ENCODE peak calls at places on chromosomes 3 and 15, in six cellular contexts. P is MM.1S, K is NT2/D1, R is endodermal cell, U is heart right ventricle, F is cardiac muscle cell. B is an unnamed sample. For H3K36me3, the result is how much of the 10 kb centered on the place peaks cover.

GRCh38 chr3:15794303-15794771 is 3.4 kb downstream of the ANKRD28 start:
- DNase-seq in P (peak), K (no peak), F (no peak), R (no peak), U (no peak), B (no peak)

GRCh38 chr3:67558429-67558828 is 96.0 kb downstream of the SUCLG2 start:
- DNase-seq in P (no peak), K (no peak), R (no peak), U (no peak), F (no peak), B (no peak)

GRCh38 chr3:165712382-165712781 is 124.8 kb downstream of the BCHE start:
- DNase-seq in P (no peak), F (no peak), U (no peak), K (no peak), R (no peak), B (no peak)

GRCh38 chr15:68343579-68344225 is 66.2 kb downstream of the FEM1B start:
- DNase-seq in F (no peak), P (no peak), U (no peak), R (no peak), K (no peak), B (no peak)

GRCh38 chr15:40904552-40905201 is 10.4 kb downstream of the VPS18 start:
- DNase-seq in U (no peak), F (no peak), P (no peak), R (no peak), K (no peak), B (no peak)

GRCh38 chr15:67024322-67024997 is 40.9 kb upstream of the SMAD3 start:
- DNase-seq in U (peak), F (no peak), P (peak), K (no peak), R (no peak), B (peak)

GRCh38 chr3:46729038-46729437 is 11.4 kb upstream of the PRSS50 start:
- DNase-seq in F (no peak), P (no peak), K (no peak), U (no peak), R (peak), B (no peak)

GRCh38 chr3:197511130-197511529 is 44.6 kb downstream of the BDH1 start:
- DNase-seq in R (no peak), P (no peak), U (no peak), F (no peak), K (no peak), B (no peak)

GRCh38 chr15:68769702-68770101 is 51.0 kb downstream of the ANP32A start:
- DNase-seq in F (no peak), R (no peak), K (no peak), P (no peak), U (no peak), B (no peak)

GRCh38 chr3:65412591-65412990 is 626.1 kb downstream of the MAGI1 start:
- DNase-seq in R (peak), U (peak), F (peak), P (peak), K (no peak), B (peak)

GRCh38 chr3:52238193-52238760 is 681 bp downstream of the TWF2 start:
- DNase-seq in U (no peak), K (no peak), P (no peak), F (no peak), R (no peak), B (no peak)

GRCh38 chr15:87753539-87753938 is 503.0 kb downstream of the NTRK3 start:
- DNase-seq in P (no peak), F (no peak), U (no peak), R (peak), K (no peak), B (no peak)

GRCh38 chr15:59420986-59421618 is 16.9 kb upstream of the FAM81A start:
- DNase-seq in P (no peak), F (peak), K (peak), R (peak), U (no peak), B (no peak)

GRCh38 chr3:65953881-65954733 is 84.6 kb downstream of the MAGI1 start:
- DNase-seq in F (no peak), U (peak), P (no peak), R (peak), K (no peak), B (peak)

GRCh38 chr15:31516874-31517273 is 190.2 kb downstream of the KLF13 start:
- DNase-seq in K (no peak), R (no peak), P (no peak), F (no peak), U (no peak), B (no peak)

GRCh38 chr3:105938101-105938500 is 69.3 kb upstream of the CBLB start:
- DNase-seq in K (no peak), U (peak), R (no peak), P (no peak), F (no peak), B (no peak)

GRCh38 chr3:15427981-15428380 is 583 bp downstream of the EAF1 start:
- DNase-seq in K (no peak), U (no peak), F (no peak), R (no peak), P (no peak), B (no peak)

GRCh38 chr15:38878946-38879345 is 314.3 kb upstream of the RASGRP1 start:
- DNase-seq in K (no peak), P (no peak), R (no peak), U (no peak), F (no peak), B (peak)

GRCh38 chr3:25587526-25587925 is 77.2 kb downstream of the TOP2B start:
- DNase-seq in F (no peak), U (no peak), K (no peak), P (no peak), R (peak), B (no peak)

GRCh38 chr3:38224357-38224756 is 41.3 kb upstream of the SLC22A13 start:
- DNase-seq in U (no peak), K (no peak), R (no peak), P (no peak), F (no peak), B (no peak)

GRCh38 chr3:38221005-38221404 is 44.6 kb upstream of the SLC22A13 start:
- DNase-seq in F (no peak), R (no peak), P (no peak), U (no peak), K (no peak), B (no peak)

GRCh38 chr3:38219609-38220197 is 45.9 kb upstream of the SLC22A13 start:
- DNase-seq in R (no peak), F (no peak), P (no peak), K (no peak), U (no peak), B (no peak)

GRCh38 chr3:38226273-38226672 is 39.3 kb upstream of the SLC22A13 start:
- DNase-seq in F (no peak), U (no peak), R (no peak), K (no peak), P (no peak), B (no peak)

GRCh38 chr3:38222032-38222634 is 43.5 kb upstream of the SLC22A13 start:
- DNase-seq in R (no peak), F (no peak), U (no peak), P (no peak), K (no peak), B (no peak)
- H3K36me3 ChIP-seq in R (half or more), F (under half), U (under half), P (under half), K (under half), B (under half)

DNA sequence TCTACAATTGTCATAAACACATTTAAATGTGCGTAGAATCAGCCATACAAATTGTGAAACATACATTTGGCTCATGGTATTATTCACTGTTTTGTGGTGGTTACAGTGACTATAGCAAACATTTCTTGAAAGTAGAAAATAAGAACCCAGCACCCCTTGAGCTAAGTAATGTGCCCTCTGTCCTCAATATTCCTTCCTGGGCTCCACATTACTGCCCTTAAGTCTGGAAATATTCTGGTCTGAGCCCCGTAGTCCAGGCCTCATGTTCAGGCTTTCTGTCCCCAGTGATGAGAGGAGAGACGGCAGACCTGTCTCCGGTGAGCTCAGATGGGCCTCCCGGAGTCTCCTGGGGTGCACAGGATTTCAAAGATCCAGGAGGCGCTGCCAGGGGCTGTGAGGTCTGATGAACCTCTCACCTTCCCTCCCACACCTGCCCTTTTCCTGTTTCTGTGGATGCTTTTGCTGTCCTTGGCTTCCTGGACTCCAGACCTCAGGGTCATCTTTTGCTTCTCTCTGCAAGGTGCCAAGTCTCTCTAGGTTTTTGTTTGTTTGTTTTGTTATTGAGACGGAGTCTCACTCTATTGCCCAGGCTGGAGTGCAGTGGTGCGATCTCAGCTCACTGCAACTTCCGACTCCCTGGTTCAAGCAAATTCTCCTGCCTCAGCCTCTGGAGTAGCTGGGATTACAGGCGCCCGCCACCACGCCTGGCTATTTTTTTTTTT is 8.8 kb upstream of the MUC20 start:
- DNase-seq in R (peak), P (no peak), U (no peak), K (no peak), F (no peak), B (no peak)
- H3K36me3 ChIP-seq in R (under half), P (under half), U (under half), K (under half), F (under half), B (under half)

GRCh38 chr3:142337994-142338393 is 109.8 kb downstream of the XRN1 start:
- DNase-seq in R (no peak), F (peak), U (no peak), K (no peak), P (no peak), B (no peak)
- H3K36me3 ChIP-seq in R (under half), F (under half), U (under half), K (under half), P (under half), B (under half)

DNA sequence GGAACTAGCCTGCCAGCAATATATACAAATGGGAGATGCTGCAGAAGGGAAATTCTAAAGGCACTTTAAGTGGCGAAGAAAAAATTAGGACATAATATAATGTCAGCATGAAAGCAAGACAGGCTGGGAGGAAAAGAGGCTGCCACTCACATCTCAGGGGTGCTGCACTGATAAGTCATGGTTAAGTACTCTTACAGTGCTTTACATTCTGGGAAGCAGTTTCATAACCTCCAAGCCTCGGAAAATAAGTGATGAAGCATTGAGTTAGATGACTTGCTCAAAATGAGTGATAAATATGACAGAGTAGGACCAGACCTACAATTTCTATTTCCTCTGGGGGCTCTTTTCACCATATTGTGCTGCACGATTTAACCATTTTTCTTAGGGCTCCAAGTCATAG is 109.0 kb downstream of the HERC1 start:
- DNase-seq in R (no peak), P (no peak), K (no peak), U (no peak), F (no peak), B (no peak)
- H3K36me3 ChIP-seq in R (half or more), P (under half), K (under half), U (under half), F (under half), B (under half)